ENCODE peak calls at places on chromosomes 3 and 15, in ten cellular contexts. E is Ammon's horn; D is astrocyte; I is ecto neural progenitor cell; K is progenitor cell of endocrine pancreas; A is HTR-8/SVneo; F is GM12891; X is stimulated activated CD4-positive, alpha-beta T cell treated with anti-CD3 and anti-CD28 coated beads, Interleukin-1b, Interleukin-23, amount 100 ng/mL, for 1 hour; V is nephron progenitor cell; S is ACHN. Z is an unnamed sample.

GRCh38 chr15:25244731-25245585 is 193.9 kb downstream of the UBE3A start:
- DNase-seq in D (no peak), K (no peak), V (no peak), I (no peak), X (no peak), F (no peak), A (no peak), S (no peak), E (no peak), Z (no peak)

GRCh38 chr15:52709172-52709979 is 30.2 kb upstream of the ATOSA start:
- DNase-seq in I (peak), S (no peak), X (no peak), D (no peak), E (no peak), K (peak), A (no peak), V (peak), F (no peak), Z (no peak)

GRCh38 chr15:62783303-62783957 is 259.1 kb upstream of the TPM1 start:
- DNase-seq in E (no peak), K (no peak), V (no peak), X (no peak), A (peak), S (peak), D (peak), F (no peak), I (no peak), Z (no peak)

GRCh38 chr15:76533060-76533955 is 196.7 kb downstream of the ISL2 start:
- DNase-seq in I (no peak), S (no peak), F (no peak), X (no peak), K (no peak), V (no peak), A (no peak), D (no peak), E (no peak), Z (no peak)

GRCh38 chr15:39908186-39908585 is 11.9 kb downstream of the GPR176 start:
- DNase-seq in S (peak), D (peak), A (peak), X (no peak), E (peak), V (no peak), K (no peak), F (no peak), I (no peak), Z (no peak)

GRCh38 chr3:12508316-12508715 is 24.0 kb downstream of the TSEN2 start:
- DNase-seq in V (no peak), F (no peak), E (no peak), D (peak), K (no peak), X (no peak), S (peak), I (no peak), A (peak), Z (no peak)

GRCh38 chr3:53350652-53351051 is 3.3 kb upstream of the DCP1A start:
- DNase-seq in X (no peak), V (no peak), K (no peak), F (no peak), S (peak), E (no peak), I (no peak), D (no peak), A (no peak), Z (no peak)

GRCh38 chr3:138079901-138080300 is 35.5 kb downstream of the DZIP1L start:
- DNase-seq in A (no peak), F (no peak), E (no peak), K (no peak), X (no peak), V (no peak), D (no peak), I (no peak), S (no peak), Z (peak)

GRCh38 chr3:193822492-193823220 is 229.6 kb downstream of the OPA1 start:
- DNase-seq in X (no peak), V (no peak), A (no peak), K (no peak), I (no peak), F (no peak), E (no peak), D (peak), S (no peak), Z (no peak)

GRCh38 chr3:101189786-101190185 is 130.6 kb downstream of the IMPG2 start:
- DNase-seq in V (no peak), D (no peak), A (no peak), I (no peak), S (no peak), X (no peak), K (no peak), F (no peak), E (no peak), Z (no peak)

GRCh38 chr3:170301404-170301803 is 56.1 kb upstream of the SKIL start:
- DNase-seq in X (no peak), A (no peak), I (no peak), F (no peak), E (no peak), V (no peak), D (peak), K (no peak), S (no peak), Z (no peak)

GRCh38 chr3:80384811-80385210 is 617.0 kb upstream of the ROBO1 start:
- DNase-seq in S (no peak), X (no peak), I (no peak), F (no peak), V (no peak), E (no peak), A (no peak), D (no peak), K (no peak), Z (no peak)

GRCh38 chr3:125389282-125389681 is 14.2 kb upstream of the ZNF148 start:
- DNase-seq in X (no peak), A (no peak), F (no peak), K (no peak), D (no peak), I (no peak), E (no peak), S (no peak), V (no peak), Z (no peak)

GRCh38 chr3:141405025-141405424 is 36.7 kb downstream of the ZBTB38 start:
- DNase-seq in V (no peak), A (no peak), X (no peak), I (no peak), D (peak), F (no peak), E (no peak), K (no peak), S (no peak), Z (no peak)

GRCh38 chr3:10330319-10330718 is 9.4 kb upstream of the SEC13 start:
- DNase-seq in F (no peak), E (no peak), X (no peak), A (no peak), I (no peak), D (no peak), K (no peak), S (no peak), V (no peak), Z (no peak)

GRCh38 chr3:128326051-128326823 is 140.5 kb downstream of the DNAJB8 start:
- DNase-seq in X (no peak), E (no peak), S (no peak), F (no peak), V (no peak), A (no peak), K (no peak), D (no peak), I (peak), Z (no peak)

GRCh38 chr3:148173836-148174235 is 523.9 kb upstream of the AGTR1 start:
- DNase-seq in I (no peak), D (no peak), F (no peak), E (no peak), K (no peak), V (no peak), S (no peak), X (no peak), A (no peak), Z (no peak)

GRCh38 chr3:15014606-15015328 is 50.3 kb downstream of the MRPS25 start:
- DNase-seq in F (no peak), S (no peak), K (no peak), I (no peak), E (no peak), X (no peak), D (no peak), A (no peak), V (no peak), Z (no peak)

GRCh38 chr3:182810574-182811268 is 17.4 kb downstream of the ATP11B start:
- DNase-seq in E (no peak), X (no peak), K (no peak), F (no peak), S (no peak), V (no peak), I (no peak), A (no peak), D (no peak), Z (no peak)

Z was measured in esophagus muscularis mucosa.